ENCODE peak calls at places on chromosomes 1 and 21, in four cellular contexts. One of them, this sample, is unnamed.
A peak's percentile ranks its signal among the peaks of the same experiment; 100 is the strongest.

GRCh38 chr21:28856588-28857250 is 136.0 kb downstream of the LTN1 start:
- DNase-seq in fibroblast of gingiva: no peak
- DNase-seq in type B pancreatic cell: no peak
- DNase-seq in NCI-H2081: no peak
- DNase-seq in this sample: no peak

GRCh38 chr1:168092566-168093355 is 44.0 kb downstream of the GPR161 start:
- DNase-seq in fibroblast of gingiva: peak; percentile 26
- DNase-seq in type B pancreatic cell: no peak
- DNase-seq in NCI-H2081: no peak
- DNase-seq in this sample: peak; percentile 57

GRCh38 chr21:44304846-44305245 is 5.0 kb downstream of the PFKL start:
- DNase-seq in fibroblast of gingiva: no peak
- DNase-seq in type B pancreatic cell: no peak
- DNase-seq in NCI-H2081: no peak
- DNase-seq in this sample: no peak

GRCh38 chr1:27527223-27527856 is 37.4 kb upstream of the WASF2 start:
- DNase-seq in fibroblast of gingiva: peak; percentile 56
- DNase-seq in type B pancreatic cell: no peak
- DNase-seq in NCI-H2081: peak; percentile 94
- DNase-seq in this sample: no peak

GRCh38 chr1:66262233-66262632 is 271.7 kb upstream of the SGIP1 start:
- DNase-seq in fibroblast of gingiva: peak; percentile 91
- DNase-seq in type B pancreatic cell: no peak
- DNase-seq in NCI-H2081: no peak
- DNase-seq in this sample: no peak

GRCh38 chr1:218496561-218496960 is 151.4 kb downstream of the TGFB2 start:
- DNase-seq in fibroblast of gingiva: peak; percentile 97
- DNase-seq in type B pancreatic cell: no peak
- DNase-seq in NCI-H2081: no peak
- DNase-seq in this sample: no peak

GRCh38 chr1:100219457-100219856 is 30.2 kb downstream of the DBT start:
- DNase-seq in fibroblast of gingiva: no peak
- DNase-seq in type B pancreatic cell: no peak
- DNase-seq in NCI-H2081: no peak
- DNase-seq in this sample: no peak

GRCh38 chr1:236067854-236068454 is 3.1 kb upstream of the NID1 start:
- DNase-seq in fibroblast of gingiva: peak; percentile 56
- DNase-seq in type B pancreatic cell: no peak
- DNase-seq in NCI-H2081: no peak
- DNase-seq in this sample: no peak

GRCh38 chr1:182003025-182003725 is 58.3 kb downstream of the ZNF648 start:
- DNase-seq in fibroblast of gingiva: no peak
- DNase-seq in type B pancreatic cell: no peak
- DNase-seq in NCI-H2081: no peak
- DNase-seq in this sample: no peak

GRCh38 chr1:234602334-234603220 is 7.4 kb downstream of the IRF2BP2 start:
- DNase-seq in fibroblast of gingiva: peak; percentile 92
- DNase-seq in type B pancreatic cell: no peak
- DNase-seq in NCI-H2081: peak; percentile 71
- DNase-seq in this sample: no peak

GRCh38 chr1:209787551-209787950 is 3.2 kb upstream of the C1orf74 start:
- DNase-seq in fibroblast of gingiva: no peak
- DNase-seq in type B pancreatic cell: no peak
- DNase-seq in NCI-H2081: no peak
- DNase-seq in this sample: no peak

GRCh38 chr1:5448486-5448885 is 543.7 kb downstream of the NPHP4 start:
- DNase-seq in fibroblast of gingiva: no peak
- DNase-seq in type B pancreatic cell: no peak
- DNase-seq in NCI-H2081: no peak
- DNase-seq in this sample: no peak

GRCh38 chr1:53409695-53410094 is 49.5 kb upstream of the DMRTB1 start:
- DNase-seq in fibroblast of gingiva: no peak
- DNase-seq in type B pancreatic cell: peak; percentile 52
- DNase-seq in NCI-H2081: no peak
- DNase-seq in this sample: peak; percentile 60

GRCh38 chr1:203954788-203955552 is 93.6 kb downstream of the SNRPE start:
- DNase-seq in fibroblast of gingiva: no peak
- DNase-seq in type B pancreatic cell: no peak
- DNase-seq in NCI-H2081: no peak
- DNase-seq in this sample: no peak

GRCh38 chr1:234545512-234546386 is 64.2 kb downstream of the IRF2BP2 start:
- DNase-seq in fibroblast of gingiva: no peak
- DNase-seq in type B pancreatic cell: no peak
- DNase-seq in NCI-H2081: peak; percentile 39
- DNase-seq in this sample: no peak

GRCh38 chr1:56426587-56426986 is 152.8 kb downstream of the PLPP3 start:
- DNase-seq in fibroblast of gingiva: no peak
- DNase-seq in type B pancreatic cell: no peak
- DNase-seq in NCI-H2081: no peak
- DNase-seq in this sample: no peak

GRCh38 chr21:21200103-21200938 is 202.1 kb downstream of the NCAM2 start:
- DNase-seq in fibroblast of gingiva: peak; percentile 99
- DNase-seq in type B pancreatic cell: no peak
- DNase-seq in NCI-H2081: no peak
- DNase-seq in this sample: no peak

GRCh38 chr1:163561570-163562295 is 240.0 kb downstream of the NUF2 start:
- DNase-seq in fibroblast of gingiva: peak; percentile 28
- DNase-seq in type B pancreatic cell: no peak
- DNase-seq in NCI-H2081: peak; percentile 31
- DNase-seq in this sample: no peak

GRCh38 chr1:44406761-44407429 is 1.8 kb downstream of the RNF220 start:
- DNase-seq in fibroblast of gingiva: no peak
- DNase-seq in type B pancreatic cell: no peak
- DNase-seq in NCI-H2081: no peak
- DNase-seq in this sample: no peak

GRCh38 chr1:1178794-1179331 is 5.2 kb downstream of the TTLL10 start:
- DNase-seq in fibroblast of gingiva: no peak
- DNase-seq in type B pancreatic cell: no peak
- DNase-seq in NCI-H2081: no peak
- DNase-seq in this sample: no peak

GRCh38 chr1:55334797-55335196 is 119.6 kb upstream of the USP24 start:
- DNase-seq in fibroblast of gingiva: no peak
- DNase-seq in type B pancreatic cell: no peak
- DNase-seq in NCI-H2081: no peak
- DNase-seq in this sample: no peak

GRCh38 chr1:198449727-198450433 is 90.6 kb downstream of the ATP6V1G3 start:
- DNase-seq in fibroblast of gingiva: peak; percentile 20
- DNase-seq in type B pancreatic cell: no peak
- DNase-seq in NCI-H2081: no peak
- DNase-seq in this sample: no peak